ENCODE peak calls at places on chromosome 17, in eight cellular contexts. L is neural crest cell, H is GM12891, M is A172, D is HCEC 1CT, X is NT2/D1, S is skeletal muscle cell, F is thoracic aorta. V is an unnamed sample.

GRCh38 chr17:75832164-75832651 is 12.0 kb downstream of the UNC13D start:
- DNase-seq in D (peak), X (no peak), L (no peak), F (no peak), S (no peak), H (no peak), M (peak), V (no peak)

GRCh38 chr17:55053855-55054254 is 85.3 kb downstream of the STXBP4 start:
- DNase-seq in L (no peak), X (no peak), S (no peak), M (no peak), H (no peak), D (peak), F (no peak), V (no peak)

GRCh38 chr17:59154721-59155438 is at the start of gene SKA2:
- DNase-seq in L (peak), X (peak), D (peak), F (peak), M (no peak), H (peak), S (no peak), V (peak)

GRCh38 chr17:77288115-77288619 is 147.4 kb downstream of the SEC14L1 start:
- DNase-seq in D (no peak), X (no peak), S (no peak), M (no peak), F (no peak), L (no peak), H (no peak), V (no peak)

GRCh38 chr17:17811381-17812210 is 25.2 kb downstream of the SREBF1 start:
- DNase-seq in L (no peak), F (no peak), H (no peak), M (no peak), S (no peak), D (no peak), X (no peak), V (no peak)

GRCh38 chr17:42845556-42845917 is 1.2 kb downstream of the AOC2 start:
- DNase-seq in F (no peak), X (no peak), H (no peak), M (no peak), D (no peak), S (no peak), L (no peak), V (no peak)

GRCh38 chr17:4551796-4552525 is 3.2 kb downstream of the MYBBP1A start:
- DNase-seq in X (no peak), S (no peak), F (no peak), H (no peak), L (no peak), D (no peak), M (no peak), V (no peak)

GRCh38 chr17:6021627-6022026 is 48.6 kb upstream of the WSCD1 start:
- DNase-seq in D (no peak), S (no peak), F (no peak), M (no peak), X (no peak), H (no peak), L (no peak), V (no peak)

GRCh38 chr17:50452627-50453300 is 15.9 kb downstream of the CHAD start:
- DNase-seq in F (no peak), L (no peak), M (no peak), X (no peak), H (no peak), D (peak), S (no peak), V (no peak)

GRCh38 chr17:520447-521167 is 168.0 kb upstream of the RPH3AL start:
- DNase-seq in X (no peak), F (no peak), D (no peak), M (peak), H (no peak), S (no peak), L (no peak), V (no peak)

GRCh38 chr17:33949100-33949499 is 306.0 kb upstream of the CCL2 start:
- DNase-seq in D (no peak), L (peak), F (no peak), X (peak), M (no peak), H (no peak), S (no peak), V (no peak)

GRCh38 chr17:16999931-17000625 is 28.2 kb upstream of the TNFRSF13B start:
- DNase-seq in S (no peak), X (no peak), D (no peak), F (no peak), H (no peak), L (no peak), M (no peak), V (no peak)

GRCh38 chr17:34850023-34850422 is 111.2 kb downstream of the CCT6B start:
- DNase-seq in S (no peak), D (no peak), L (no peak), M (no peak), X (no peak), H (no peak), F (no peak), V (no peak)

GRCh38 chr17:35801583-35802224 is 6.3 kb upstream of the MMP28 start:
- DNase-seq in H (no peak), S (peak), F (no peak), M (no peak), X (no peak), L (no peak), D (no peak), V (no peak)

GRCh38 chr17:80667462-80668277 is 123.0 kb downstream of the RPTOR start:
- DNase-seq in S (no peak), H (no peak), M (no peak), D (no peak), X (no peak), L (no peak), F (no peak), V (no peak)